ENCODE peak calls at places on chromosomes 13 and 19, in eight cellular contexts. F is cardiac muscle cell, W is fibroblast of lung, G is thyroid gland, J is brain microvascular endothelial cell, U is colonic mucosa, Z is A549, R is WTC11. Q is an unnamed sample.

GRCh38 chr19:18775586-18776287 is 15.4 kb downstream of the COMP start:
- DNase-seq in F (no peak), G (no peak), Z (no peak), J (peak), U (no peak), R (no peak), W (peak), Q (peak)

GRCh38 chr13:33931397-33931987 is 113.5 kb downstream of the RFC3 start:
- DNase-seq in F (peak), J (peak), R (peak), W (peak), U (no peak), Z (peak), G (no peak), Q (peak)

GRCh38 chr19:28155265-28155664 is 1057.7 kb downstream of the UQCRFS1 start:
- DNase-seq in R (no peak), U (no peak), G (no peak), J (no peak), W (no peak), F (no peak), Z (no peak), Q (no peak)

GRCh38 chr13:66216723-66217122 is 1013.4 kb downstream of the PCDH9 start:
- DNase-seq in G (no peak), F (no peak), Z (no peak), R (no peak), J (peak), W (no peak), U (no peak), Q (peak)

GRCh38 chr13:50229935-50230334 is 214.7 kb downstream of the KCNRG start:
- DNase-seq in R (no peak), J (no peak), Z (no peak), W (no peak), F (no peak), U (no peak), G (no peak), Q (no peak)

GRCh38 chr13:114110091-114110829 is 22.2 kb downstream of the RASA3 start:
- DNase-seq in W (no peak), G (no peak), Z (peak), F (no peak), J (no peak), R (peak), U (no peak), Q (peak)

GRCh38 chr13:95455782-95456181 is 96.7 kb upstream of the CLDN10 start:
- DNase-seq in G (no peak), R (no peak), U (no peak), Z (no peak), F (no peak), J (no peak), W (no peak), Q (no peak)

GRCh38 chr13:59494151-59494550 is 669.6 kb downstream of the DIAPH3 start:
- DNase-seq in R (no peak), W (no peak), F (no peak), Z (no peak), J (no peak), G (no peak), U (no peak), Q (no peak)

GRCh38 chr13:78609464-78610205 is 6.3 kb upstream of the POU4F1 start:
- DNase-seq in R (peak), F (peak), Z (peak), W (no peak), J (no peak), G (no peak), U (no peak), Q (no peak)

GRCh38 chr13:43196171-43196611 is 172.8 kb downstream of the DNAJC15 start:
- DNase-seq in G (no peak), R (no peak), F (peak), U (no peak), W (no peak), J (no peak), Z (no peak), Q (peak)

GRCh38 chr13:111792956-111793355 is 274.0 kb upstream of the SOX1 start:
- DNase-seq in U (no peak), G (no peak), R (no peak), J (no peak), Z (no peak), W (no peak), F (no peak), Q (no peak)

GRCh38 chr19:3046621-3047306 is 15.5 kb downstream of the TLE5 start:
- DNase-seq in R (no peak), U (no peak), G (peak), W (no peak), J (no peak), F (peak), Z (no peak), Q (no peak)

GRCh38 chr19:17103177-17103576 is 27.6 kb downstream of the MYO9B start:
- DNase-seq in R (peak), F (no peak), Z (peak), W (no peak), J (peak), U (no peak), G (no peak), Q (peak)

GRCh38 chr13:36818483-36819063 is 449 bp upstream of the RFXAP start:
- DNase-seq in J (no peak), W (no peak), R (no peak), U (no peak), G (no peak), Z (no peak), F (no peak), Q (no peak)
- TF ChIP-seq CTCF in J (no peak), W (no peak), R (no peak), U (no peak), G (no peak), Z (no peak), F (no peak), Q (no peak)

GRCh38 chr19:7497292-7497691 is 8.5 kb upstream of the PEX11G start:
- DNase-seq in Z (no peak), G (no peak), R (peak), W (no peak), F (no peak), U (no peak), J (no peak), Q (no peak)
- TF ChIP-seq CTCF in Z (no peak), G (no peak), R (peak), W (peak), F (peak), U (peak), J (peak), Q (peak)

GRCh38 chr19:1220452-1221037 is 15.0 kb downstream of the STK11 start:
- DNase-seq in G (no peak), R (no peak), Z (peak), F (no peak), U (no peak), W (no peak), J (no peak), Q (no peak)
- TF ChIP-seq CTCF in G (no peak), R (no peak), Z (peak), F (peak), U (no peak), W (no peak), J (peak), Q (peak)

GRCh38 chr19:34230833-34231232 is 23.5 kb upstream of the GARRE1 start:
- DNase-seq in F (no peak), U (no peak), J (no peak), R (peak), W (no peak), Z (no peak), G (no peak), Q (no peak)
- TF ChIP-seq CTCF in F (no peak), U (no peak), J (no peak), R (no peak), W (no peak), Z (no peak), G (no peak), Q (no peak)

GRCh38 chr19:15280915-15281683 is 48.9 kb upstream of the EPHX3 start:
- DNase-seq in U (peak), G (peak), W (peak), Z (peak), J (peak), F (no peak), R (no peak), Q (peak)
- TF ChIP-seq CTCF in U (no peak), G (no peak), W (no peak), Z (no peak), J (peak), F (peak), R (no peak), Q (peak)

GRCh38 chr19:58499021-58499927 is 12.5 kb downstream of the SLC27A5 start:
- DNase-seq in U (peak), G (peak), J (peak), W (peak), Z (peak), F (peak), R (peak), Q (peak)
- TF ChIP-seq CTCF in U (no peak), G (peak), J (peak), W (peak), Z (no peak), F (peak), R (no peak), Q (peak)